ENCODE peak calls at places on chromosomes 13 and 19, in nine cellular contexts. A is A549; T is AG09319; L is nephron progenitor cell; H is stimulated activated CD4-positive, alpha-beta T cell treated with anti-CD3 and anti-CD28 coated beads, Interleukin-12 subunit alpha, Interleukin-12 subunit beta, amount 100 ng/mL, for 24 hours; O is HFF-Myc; B is KBM-7; Y is activated naive CD4-positive, alpha-beta T cell treated with anti-CD3 and anti-CD28 coated beads for 36 hours; N is NCI-H1694 treated with DMSO at 0.1 percent for 48 hours. Z is an unnamed sample.

GRCh38 chr19:48397636-48398328 is 4.3 kb downstream of the GRIN2D start:
- DNase-seq in T (no peak), O (no peak), L (no peak), B (peak), H (no peak), Y (no peak), A (no peak), N (no peak), Z (no peak)

GRCh38 chr13:31965361-31966066 is 66.1 kb upstream of the FRY start:
- DNase-seq in B (no peak), Y (no peak), H (no peak), L (no peak), A (no peak), N (no peak), O (no peak), T (no peak), Z (no peak)

GRCh38 chr13:50448535-50448981 is 394.9 kb downstream of the DLEU7 start:
- DNase-seq in L (no peak), Y (no peak), A (no peak), H (no peak), T (no peak), O (no peak), N (no peak), B (no peak), Z (no peak)

GRCh38 chr13:111900390-111901180 is 166.4 kb upstream of the SOX1 start:
- DNase-seq in Y (no peak), A (no peak), N (no peak), B (no peak), T (no peak), H (no peak), L (no peak), O (no peak), Z (no peak)

GRCh38 chr19:13026478-13026999 is 31.3 kb downstream of the NFIX start:
- DNase-seq in O (no peak), B (peak), L (no peak), A (peak), H (no peak), N (no peak), Y (no peak), T (no peak), Z (no peak)

GRCh38 chr19:43997631-43998290 is 5.0 kb upstream of the ZNF230 start:
- DNase-seq in O (no peak), Y (no peak), L (no peak), T (no peak), N (no peak), H (no peak), A (no peak), B (no peak), Z (no peak)

GRCh38 chr13:101231751-101232428 is 184.4 kb downstream of the NALCN start:
- DNase-seq in B (no peak), A (no peak), O (no peak), N (no peak), H (no peak), Y (no peak), T (no peak), L (no peak), Z (no peak)

GRCh38 chr13:71695662-71696061 is 171.3 kb downstream of the DACH1 start:
- DNase-seq in H (no peak), B (no peak), O (no peak), Y (no peak), A (no peak), L (no peak), N (no peak), T (no peak), Z (no peak)

GRCh38 chr13:28574617-28575142 is 79.8 kb upstream of the FLT1 start:
- DNase-seq in O (peak), L (no peak), B (peak), N (no peak), A (peak), T (peak), Y (peak), H (peak), Z (no peak)

GRCh38 chr13:83709751-83710515 is 172.3 kb downstream of the SLITRK1 start:
- DNase-seq in N (no peak), H (no peak), L (no peak), T (no peak), B (no peak), Y (no peak), O (no peak), A (no peak), Z (no peak)

GRCh38 chr13:80454245-80454644 is 113.3 kb upstream of the SPRY2 start:
- DNase-seq in O (no peak), B (peak), N (no peak), Y (no peak), T (no peak), L (no peak), H (no peak), A (no peak), Z (no peak)

GRCh38 chr19:11168568-11168967 is 13.0 kb upstream of the SPC24 start:
- DNase-seq in O (peak), Y (no peak), N (no peak), A (peak), H (no peak), L (no peak), T (peak), B (no peak), Z (no peak)

GRCh38 chr13:81987677-81988357 is 1646.9 kb upstream of the SPRY2 start:
- DNase-seq in Y (no peak), A (no peak), B (no peak), N (no peak), L (no peak), H (no peak), O (no peak), T (no peak), Z (no peak)

GRCh38 chr19:5904302-5905071 is at the start of gene VMAC:
- DNase-seq in B (peak), A (peak), L (peak), Y (peak), T (peak), N (peak), H (peak), O (peak), Z (peak)

GRCh38 chr13:98143601-98144500 is 957 bp downstream of the FARP1 start:
- DNase-seq in O (no peak), B (peak), Y (no peak), A (no peak), L (peak), N (no peak), T (no peak), H (no peak), Z (no peak)

GRCh38 chr13:80374453-80374852 is 33.5 kb upstream of the SPRY2 start:
- DNase-seq in B (no peak), T (no peak), Y (no peak), L (no peak), H (no peak), O (no peak), N (no peak), A (no peak), Z (no peak)

GRCh38 chr19:41997851-41998229 is 3.8 kb upstream of the ATP1A3 start:
- DNase-seq in O (no peak), A (no peak), B (no peak), T (no peak), H (no peak), L (no peak), N (peak), Y (no peak), Z (no peak)

GRCh38 chr19:2337329-2337707 is 8.8 kb downstream of the SPPL2B start:
- DNase-seq in L (peak), O (no peak), A (no peak), Y (no peak), H (no peak), B (peak), N (no peak), T (no peak), Z (no peak)

GRCh38 chr13:99354371-99354951 is 47.3 kb upstream of the GPR183 start:
- DNase-seq in Y (peak), H (no peak), T (no peak), B (no peak), O (no peak), L (no peak), A (no peak), N (no peak), Z (no peak)

GRCh38 chr19:43776285-43776684 is 4.5 kb downstream of the KCNN4 start:
- DNase-seq in O (no peak), B (no peak), Y (peak), N (no peak), A (no peak), H (peak), T (no peak), L (no peak), Z (peak)

GRCh38 chr13:93146584-93147292 is 79.9 kb upstream of the GPC6 start:
- DNase-seq in B (no peak), Y (no peak), H (no peak), L (no peak), T (no peak), O (no peak), A (no peak), N (no peak), Z (no peak)

GRCh38 chr19:50827476-50827875 is 3.9 kb upstream of the KLK1 start:
- DNase-seq in B (no peak), N (no peak), L (no peak), O (no peak), T (no peak), Y (no peak), H (no peak), A (no peak), Z (no peak)

GRCh38 chr13:20968745-20969144 is 66.2 kb upstream of the XPO4 start:
- DNase-seq in Y (no peak), T (no peak), B (no peak), H (no peak), O (no peak), L (no peak), A (no peak), N (no peak), Z (no peak)

GRCh38 chr19:39372941-39373340 is 18.0 kb downstream of the PAF1 start:
- DNase-seq in N (no peak), B (no peak), Y (no peak), L (no peak), O (no peak), T (no peak), A (no peak), H (no peak), Z (no peak)

GRCh38 chr13:45584816-45585215 is 30.7 kb downstream of the ERICH6B start:
- DNase-seq in N (no peak), H (no peak), Y (peak), O (no peak), B (no peak), A (peak), L (no peak), T (no peak), Z (no peak)

GRCh38 chr19:18762125-18763023 is 28.7 kb downstream of the COMP start:
- DNase-seq in H (no peak), N (peak), O (no peak), B (no peak), L (no peak), A (no peak), Y (no peak), T (no peak), Z (no peak)

GRCh38 chr19:41883463-41883820 is 458 bp downstream of the ARHGEF1 start:
- DNase-seq in H (no peak), T (no peak), L (no peak), N (no peak), B (no peak), O (no peak), Y (no peak), A (no peak), Z (no peak)

GRCh38 chr13:76860706-76861105 is 25.5 kb downstream of the KCTD12 start:
- DNase-seq in N (no peak), O (no peak), B (no peak), A (no peak), Y (no peak), T (no peak), L (no peak), H (no peak), Z (no peak)

GRCh38 chr13:109314101-109314500 is 472.3 kb downstream of the IRS2 start:
- DNase-seq in A (no peak), T (no peak), Y (no peak), L (no peak), N (no peak), O (no peak), B (no peak), H (no peak), Z (no peak)

GRCh38 chr13:97068964-97069815 is 74.9 kb upstream of the OXGR1 start:
- DNase-seq in O (no peak), A (no peak), B (no peak), L (no peak), H (no peak), T (no peak), Y (no peak), N (no peak), Z (no peak)

GRCh38 chr13:111337206-111337605 is 16.8 kb downstream of the TEX29 start:
- DNase-seq in L (no peak), H (no peak), O (peak), B (no peak), N (no peak), Y (no peak), A (no peak), T (peak), Z (no peak)

GRCh38 chr19:2491130-2491801 is 15.3 kb downstream of the GADD45B start:
- DNase-seq in Y (no peak), T (no peak), B (no peak), L (no peak), N (no peak), H (no peak), A (peak), O (no peak), Z (no peak)

GRCh38 chr19:53537523-53538377 is at the start of gene ZNF331:
- DNase-seq in Y (peak), L (peak), A (peak), O (peak), H (peak), N (peak), T (peak), B (no peak), Z (peak)

GRCh38 chr19:32691952-32692726 is 518 bp downstream of the NUDT19 start:
- DNase-seq in B (peak), T (peak), H (no peak), N (no peak), Y (peak), L (peak), A (peak), O (no peak), Z (peak)

GRCh38 chr13:98327326-98328314 is 150.6 kb upstream of the RNF113B start:
- DNase-seq in L (peak), A (no peak), O (no peak), H (no peak), B (no peak), N (no peak), T (no peak), Y (no peak), Z (no peak)

GRCh38 chr19:48757089-48757675 is 1.9 kb downstream of the FGF21 start:
- DNase-seq in O (no peak), A (no peak), B (no peak), N (no peak), T (no peak), H (no peak), Y (no peak), L (no peak), Z (no peak)

Z was measured in activated CD4-positive, alpha-beta T cell treated with anti-CD3 and anti-CD28 coated beads, Interleukin-2, amount 50 U/mL, for 24 hours.